ENCODE peak calls at places on chromosomes 4 and X, in six cellular contexts. L, M, B, Q, K and I are unnamed samples.

GRCh38 chrX:132330156-132330729 is 111.0 kb upstream of the RAP2C start:
- DNase-seq in L (no peak), M (no peak), B (no peak), Q (no peak), K (no peak), I (no peak)

GRCh38 chr4:80184053-80184790 is 13.1 kb upstream of the PRDM8 start:
- DNase-seq in L (peak), M (peak), B (peak), Q (peak), K (peak), I (peak)

GRCh38 chr4:105666693-105667092 is 41.8 kb downstream of the INTS12 start:
- DNase-seq in L (peak), M (peak), B (no peak), Q (no peak), K (no peak), I (no peak)

GRCh38 chr4:139900964-139901376 is 235.4 kb downstream of the MGST2 start:
- DNase-seq in L (no peak), M (no peak), B (no peak), Q (no peak), K (no peak), I (no peak)

GRCh38 chrX:23504540-23504884 is 162.8 kb upstream of the PRDX4 start:
- DNase-seq in L (no peak), M (no peak), B (no peak), Q (no peak), K (no peak), I (no peak)

GRCh38 chr4:18882468-18882867 is 860.9 kb upstream of the LCORL start:
- DNase-seq in L (no peak), M (peak), B (no peak), Q (no peak), K (no peak), I (no peak)

GRCh38 chrX:51395807-51396728 is 63.4 kb downstream of the NUDT10 start:
- DNase-seq in L (no peak), M (peak), B (peak), Q (no peak), K (no peak), I (peak)

GRCh38 chr4:103400405-103400804 is 202.3 kb upstream of the CENPE start:
- DNase-seq in L (no peak), M (peak), B (no peak), Q (no peak), K (no peak), I (no peak)

GRCh38 chr4:107519057-107519456 is 201.0 kb downstream of the PAPSS1 start:
- DNase-seq in L (no peak), M (peak), B (no peak), Q (no peak), K (no peak), I (no peak)

GRCh38 chr4:77194989-77195388 is 38.0 kb downstream of the CCNG2 start:
- DNase-seq in L (no peak), M (no peak), B (no peak), Q (no peak), K (no peak), I (no peak)

GRCh38 chr4:24991015-24991414 is 39.7 kb downstream of the LGI2 start:
- DNase-seq in L (no peak), M (peak), B (no peak), Q (no peak), K (no peak), I (no peak)

GRCh38 chr4:178602833-178603232 is 1160.6 kb upstream of the AGA start:
- DNase-seq in L (no peak), M (peak), B (no peak), Q (no peak), K (no peak), I (no peak)

GRCh38 chr4:125111352-125111751 is 203.4 kb upstream of the FAT4 start:
- DNase-seq in L (no peak), M (no peak), B (no peak), Q (no peak), K (no peak), I (no peak)

GRCh38 chr4:52019941-52020657 is at the start of gene LRRC66:
- DNase-seq in L (no peak), M (no peak), B (no peak), Q (no peak), K (no peak), I (no peak)

GRCh38 chrX:37745354-37745753 is 34.5 kb upstream of the CYBB start:
- DNase-seq in L (peak), M (peak), B (peak), Q (peak), K (no peak), I (peak)

GRCh38 chrX:37347420-37347819 is 1.7 kb upstream of the PRRG1 start:
- DNase-seq in L (no peak), M (peak), B (no peak), Q (no peak), K (no peak), I (no peak)

GRCh38 chr4:147683172-147683571 is 791 bp downstream of the PRMT9 start:
- DNase-seq in L (peak), M (peak), B (peak), Q (no peak), K (no peak), I (peak)

GRCh38 chrX:38282044-38282443 is 45.3 kb downstream of the RPGR start:
- DNase-seq in L (no peak), M (peak), B (no peak), Q (no peak), K (no peak), I (no peak)

GRCh38 chr4:70544279-70544870 is 26.0 kb downstream of the AMTN start:
- DNase-seq in L (no peak), M (peak), B (no peak), Q (no peak), K (no peak), I (no peak)

GRCh38 chrX:141619336-141619735 is 29.8 kb downstream of the SPANXA2 start:
- DNase-seq in L (no peak), M (peak), B (no peak), Q (no peak), K (no peak), I (no peak)

GRCh38 chrX:153580700-153581386 is 18.1 kb downstream of the CCNQ start:
- DNase-seq in L (no peak), M (no peak), B (peak), Q (no peak), K (no peak), I (no peak)

GRCh38 chr4:186699298-186699697 is 24.4 kb downstream of the FAT1 start:
- DNase-seq in L (no peak), M (peak), B (no peak), Q (no peak), K (peak), I (no peak)

GRCh38 chrX:129559800-129560199 is 19.7 kb downstream of the OCRL start:
- DNase-seq in L (no peak), M (no peak), B (no peak), Q (no peak), K (no peak), I (no peak)

GRCh38 chr4:185275501-185275900 is 66.1 kb downstream of the SNX25 start:
- DNase-seq in L (no peak), M (no peak), B (no peak), Q (no peak), K (no peak), I (no peak)

GRCh38 chrX:129318375-129318774 is 204.9 kb downstream of the SMARCA1 start:
- DNase-seq in L (peak), M (peak), B (no peak), Q (no peak), K (no peak), I (no peak)

GRCh38 chr4:53436251-53436650 is 58.8 kb downstream of the FIP1L1 start:
- DNase-seq in L (no peak), M (peak), B (no peak), Q (no peak), K (no peak), I (no peak)